ENCODE peak calls at places on chromosomes 5 and 9, in six cellular contexts. One of them, this sample, is unnamed.

GRCh38 chr5:172145870-172146747 is 41.9 kb downstream of the STK10 start:
- DNase-seq in WTC11: no peak
- DNase-seq in iris pigment epithelial cell: no peak
- DNase-seq in CD8-positive, alpha-beta T cell: no peak
- DNase-seq in activated effector memory CD4-positive, alpha-beta T cell treated with Interleukin-2 at 50 U/mL for 16 hours: no peak
- DNase-seq in PC-3: no peak
- DNase-seq in this sample: no peak

GRCh38 chr5:83718195-83718825 is 2.3 kb downstream of the HAPLN1 start:
- DNase-seq in activated effector memory CD4-positive, alpha-beta T cell treated with Interleukin-2 at 50 U/mL for 16 hours: no peak
- DNase-seq in WTC11: peak
- DNase-seq in CD8-positive, alpha-beta T cell: no peak
- DNase-seq in PC-3: peak
- DNase-seq in iris pigment epithelial cell: peak
- DNase-seq in this sample: peak

GRCh38 chr5:98927988-98928801 is 612 bp downstream of the CHD1 start:
- DNase-seq in activated effector memory CD4-positive, alpha-beta T cell treated with Interleukin-2 at 50 U/mL for 16 hours: peak
- DNase-seq in PC-3: peak
- DNase-seq in CD8-positive, alpha-beta T cell: peak
- DNase-seq in iris pigment epithelial cell: peak
- DNase-seq in WTC11: peak
- DNase-seq in this sample: peak

GRCh38 chr5:67146574-67146973 is 50.0 kb downstream of the CD180 start:
- DNase-seq in PC-3: no peak
- DNase-seq in WTC11: no peak
- DNase-seq in iris pigment epithelial cell: peak
- DNase-seq in activated effector memory CD4-positive, alpha-beta T cell treated with Interleukin-2 at 50 U/mL for 16 hours: no peak
- DNase-seq in CD8-positive, alpha-beta T cell: no peak
- DNase-seq in this sample: no peak

GRCh38 chr5:13558408-13558807 is 386.1 kb downstream of the DNAH5 start:
- DNase-seq in CD8-positive, alpha-beta T cell: no peak
- DNase-seq in WTC11: no peak
- DNase-seq in activated effector memory CD4-positive, alpha-beta T cell treated with Interleukin-2 at 50 U/mL for 16 hours: no peak
- DNase-seq in iris pigment epithelial cell: no peak
- DNase-seq in PC-3: no peak
- DNase-seq in this sample: no peak

GRCh38 chr9:135614821-135615665 is 24.3 kb downstream of the GLT6D1 start:
- DNase-seq in activated effector memory CD4-positive, alpha-beta T cell treated with Interleukin-2 at 50 U/mL for 16 hours: no peak
- DNase-seq in iris pigment epithelial cell: no peak
- DNase-seq in WTC11: no peak
- DNase-seq in PC-3: no peak
- DNase-seq in CD8-positive, alpha-beta T cell: no peak
- DNase-seq in this sample: no peak

GRCh38 chr9:138021251-138022056 is 143.9 kb downstream of the CACNA1B start:
- DNase-seq in WTC11: no peak
- DNase-seq in activated effector memory CD4-positive, alpha-beta T cell treated with Interleukin-2 at 50 U/mL for 16 hours: no peak
- DNase-seq in iris pigment epithelial cell: no peak
- DNase-seq in PC-3: no peak
- DNase-seq in CD8-positive, alpha-beta T cell: no peak
- DNase-seq in this sample: no peak

GRCh38 chr9:99677281-99677680 is 144.4 kb upstream of the NR4A3 start:
- DNase-seq in WTC11: no peak
- DNase-seq in PC-3: peak
- DNase-seq in iris pigment epithelial cell: peak
- DNase-seq in activated effector memory CD4-positive, alpha-beta T cell treated with Interleukin-2 at 50 U/mL for 16 hours: no peak
- DNase-seq in CD8-positive, alpha-beta T cell: no peak
- DNase-seq in this sample: no peak

GRCh38 chr5:159331099-159331973 is 1.0 kb upstream of the IL12B start:
- DNase-seq in WTC11: peak
- DNase-seq in iris pigment epithelial cell: peak
- DNase-seq in CD8-positive, alpha-beta T cell: peak
- DNase-seq in activated effector memory CD4-positive, alpha-beta T cell treated with Interleukin-2 at 50 U/mL for 16 hours: peak
- DNase-seq in PC-3: peak
- DNase-seq in this sample: peak

GRCh38 chr5:139395844-139396640 is 1.1 kb upstream of the PROB1 start:
- DNase-seq in WTC11: no peak
- DNase-seq in CD8-positive, alpha-beta T cell: no peak
- DNase-seq in iris pigment epithelial cell: no peak
- DNase-seq in PC-3: no peak
- DNase-seq in activated effector memory CD4-positive, alpha-beta T cell treated with Interleukin-2 at 50 U/mL for 16 hours: no peak
- DNase-seq in this sample: peak

GRCh38 chr9:123324767-123325183 is 31.2 kb upstream of the CRB2 start:
- DNase-seq in CD8-positive, alpha-beta T cell: no peak
- DNase-seq in WTC11: no peak
- DNase-seq in iris pigment epithelial cell: no peak
- DNase-seq in activated effector memory CD4-positive, alpha-beta T cell treated with Interleukin-2 at 50 U/mL for 16 hours: no peak
- DNase-seq in PC-3: no peak
- DNase-seq in this sample: no peak

GRCh38 chr5:72353046-72353445 is 32.9 kb downstream of the PTCD2 start:
- DNase-seq in WTC11: no peak
- DNase-seq in PC-3: peak
- DNase-seq in CD8-positive, alpha-beta T cell: no peak
- DNase-seq in activated effector memory CD4-positive, alpha-beta T cell treated with Interleukin-2 at 50 U/mL for 16 hours: no peak
- DNase-seq in iris pigment epithelial cell: peak
- DNase-seq in this sample: no peak

GRCh38 chr5:93592866-93593265 is 9.8 kb downstream of the NR2F1 start:
- DNase-seq in WTC11: no peak
- DNase-seq in iris pigment epithelial cell: no peak
- DNase-seq in activated effector memory CD4-positive, alpha-beta T cell treated with Interleukin-2 at 50 U/mL for 16 hours: no peak
- DNase-seq in PC-3: no peak
- DNase-seq in CD8-positive, alpha-beta T cell: no peak
- DNase-seq in this sample: no peak

GRCh38 chr5:177429248-177430045 is 3.0 kb downstream of the GRK6 start:
- DNase-seq in iris pigment epithelial cell: no peak
- DNase-seq in activated effector memory CD4-positive, alpha-beta T cell treated with Interleukin-2 at 50 U/mL for 16 hours: peak
- DNase-seq in WTC11: no peak
- DNase-seq in CD8-positive, alpha-beta T cell: peak
- DNase-seq in PC-3: no peak
- DNase-seq in this sample: peak

GRCh38 chr9:14209399-14209990 is 104.4 kb downstream of the NFIB start:
- DNase-seq in CD8-positive, alpha-beta T cell: no peak
- DNase-seq in iris pigment epithelial cell: no peak
- DNase-seq in PC-3: peak
- DNase-seq in WTC11: no peak
- DNase-seq in activated effector memory CD4-positive, alpha-beta T cell treated with Interleukin-2 at 50 U/mL for 16 hours: no peak
- DNase-seq in this sample: no peak

GRCh38 chr5:155699385-155699784 is 627.6 kb upstream of the SGCD start:
- DNase-seq in iris pigment epithelial cell: no peak
- DNase-seq in activated effector memory CD4-positive, alpha-beta T cell treated with Interleukin-2 at 50 U/mL for 16 hours: no peak
- DNase-seq in WTC11: no peak
- DNase-seq in PC-3: no peak
- DNase-seq in CD8-positive, alpha-beta T cell: no peak
- DNase-seq in this sample: no peak

GRCh38 chr5:66503203-66503789 is 92.9 kb upstream of the MAST4 start:
- DNase-seq in WTC11: no peak
- DNase-seq in CD8-positive, alpha-beta T cell: no peak
- DNase-seq in iris pigment epithelial cell: no peak
- DNase-seq in activated effector memory CD4-positive, alpha-beta T cell treated with Interleukin-2 at 50 U/mL for 16 hours: no peak
- DNase-seq in PC-3: no peak
- DNase-seq in this sample: no peak

GRCh38 chr9:130207241-130207992 is 35.2 kb downstream of the NCS1 start:
- DNase-seq in CD8-positive, alpha-beta T cell: no peak
- DNase-seq in WTC11: no peak
- DNase-seq in iris pigment epithelial cell: no peak
- DNase-seq in PC-3: no peak
- DNase-seq in activated effector memory CD4-positive, alpha-beta T cell treated with Interleukin-2 at 50 U/mL for 16 hours: no peak
- DNase-seq in this sample: no peak

This sample was measured in GM12865.